ENCODE peak calls at places on chromosomes 12 and 14, in six cellular contexts. F, G, J, O, H and C are unnamed samples.

GRCh38 chr14:33686218-33686617 is 264.7 kb downstream of the EGLN3 start:
- DNase-seq in J (no peak), H (no peak), F (no peak), G (peak; percentile 7), O (no peak), C (peak; percentile 57)

GRCh38 chr14:100472094-100472455 is 115.1 kb downstream of the BEGAIN start:
- DNase-seq in G (no peak), O (no peak), J (no peak), F (no peak), H (no peak), C (no peak)

GRCh38 chr14:84250863-84251262 is 1279.1 kb upstream of the FLRT2 start:
- DNase-seq in O (no peak), F (no peak), G (no peak), H (no peak), J (no peak), C (peak; percentile 0)

GRCh38 chr14:52690983-52691760 is 4.2 kb downstream of the ERO1A start:
- DNase-seq in O (no peak), H (no peak), G (no peak), F (no peak), J (no peak), C (no peak)

GRCh38 chr14:69259531-69260245 is at the start of gene GALNT16:
- DNase-seq in F (peak; percentile 81), G (peak; percentile 12), O (peak; percentile 51), J (no peak), H (peak; percentile 29), C (peak; percentile 36)

GRCh38 chr14:76922092-76922491 is 95.9 kb downstream of the LRRC74A start:
- DNase-seq in H (no peak), G (no peak), J (no peak), O (no peak), F (no peak), C (no peak)

GRCh38 chr14:31492759-31493498 is 5.1 kb upstream of the GPR33 start:
- DNase-seq in G (no peak), H (no peak), J (no peak), F (no peak), O (no peak), C (no peak)

GRCh38 chr12:124928912-124929530 is 14.6 kb upstream of the UBC start:
- DNase-seq in H (no peak), O (no peak), G (no peak), F (no peak), J (no peak), C (no peak)

GRCh38 chr12:65313704-65314317 is 35.3 kb downstream of the MSRB3 start:
- DNase-seq in G (peak; percentile 47), O (no peak), F (no peak), J (no peak), H (no peak), C (no peak)

GRCh38 chr12:442235-442884 is 17.4 kb upstream of the B4GALNT3 start:
- DNase-seq in F (no peak), O (peak; percentile 42), H (no peak), J (no peak), G (peak; percentile 42), C (no peak)

GRCh38 chr12:52019123-52019770 is 12.5 kb downstream of the TAMALIN start:
- DNase-seq in J (no peak), H (no peak), F (peak; percentile 83), G (no peak), O (no peak), C (no peak)

GRCh38 chr12:75971253-75971652 is 60.3 kb downstream of the PHLDA1 start:
- DNase-seq in O (no peak), F (no peak), G (no peak), J (no peak), H (no peak), C (no peak)

GRCh38 chr12:452667-453210 is 7.0 kb upstream of the B4GALNT3 start:
- DNase-seq in H (peak; percentile 73), G (no peak), O (no peak), F (no peak), J (no peak), C (no peak)

GRCh38 chr12:1928439-1929121 is 10.1 kb upstream of the CACNA2D4 start:
- DNase-seq in F (no peak), J (no peak), G (no peak), O (no peak), H (no peak), C (peak; percentile 86)

GRCh38 chr14:94050231-94050880 is 24.2 kb downstream of the OTUB2 start:
- DNase-seq in F (no peak), H (no peak), G (no peak), O (peak; percentile 78), J (peak; percentile 17), C (no peak)

GRCh38 chr14:39219075-39219499 is 14.6 kb upstream of the MIA2 start:
- DNase-seq in H (no peak), O (no peak), G (peak; percentile 2), F (no peak), J (peak; percentile 23), C (no peak)

GRCh38 chr12:89350661-89351488 is 1.4 kb downstream of the DUSP6 start:
- DNase-seq in J (no peak), F (peak; percentile 65), H (peak; percentile 25), G (no peak), O (no peak), C (peak; percentile 7)
- H3K27me3 ChIP-seq in J (no peaks in the 10 kb centered on the region), F (no peaks in the 10 kb centered on the region), H (no peaks in the 10 kb centered on the region), G (no peaks in the 10 kb centered on the region), O (no peaks in the 10 kb centered on the region), C (no peaks in the 10 kb centered on the region)

DNA sequence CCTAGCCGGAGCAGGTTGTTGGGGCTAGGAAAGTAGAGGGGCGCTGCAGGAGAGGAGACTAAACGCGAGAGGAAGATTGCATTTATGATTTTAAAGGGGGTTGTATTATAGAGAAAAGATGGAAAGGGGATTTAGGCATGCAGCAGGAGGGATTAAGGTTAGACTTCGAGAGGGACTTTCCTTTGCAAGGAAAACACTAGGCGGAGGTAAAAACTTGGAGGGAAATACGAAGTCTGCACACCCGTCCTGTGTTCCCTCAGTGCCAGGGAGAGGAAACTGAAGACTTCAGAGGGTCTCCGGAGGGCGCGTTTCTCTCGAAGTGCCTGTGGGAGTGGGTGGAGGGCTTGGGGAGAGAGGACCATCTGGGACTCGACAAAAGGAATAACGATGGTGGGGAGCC is 433 bp upstream of the PPP1R1A start:
- DNase-seq in H (no peak), G (no peak), J (no peak), F (no peak), O (no peak), C (no peak)
- H3K27me3 ChIP-seq in H (peaks cover 9% of the 10 kb centered on the region), G (peaks cover 73% of the 10 kb centered on the region), J (no peaks in the 10 kb centered on the region), F (no peaks in the 10 kb centered on the region), O (no peaks in the 10 kb centered on the region), C (no peaks in the 10 kb centered on the region)

GRCh38 chr14:104374718-104375080 is 204.9 kb upstream of the C14orf180 start:
- DNase-seq in J (no peak), F (peak; percentile 40), O (no peak), G (no peak), H (no peak), C (no peak)
- H3K27me3 ChIP-seq in J (peaks cover 67% of the 10 kb centered on the region), F (no peaks in the 10 kb centered on the region), O (no peaks in the 10 kb centered on the region), G (no peaks in the 10 kb centered on the region), H (no peaks in the 10 kb centered on the region), C (no peaks in the 10 kb centered on the region)

GRCh38 chr14:71332476-71332875 is 425.2 kb downstream of the PCNX1 start:
- DNase-seq in F (no peak), H (no peak), G (no peak), J (no peak), O (no peak), C (no peak)

GRCh38 chr14:71331393-71331792 is 424.1 kb downstream of the PCNX1 start:
- DNase-seq in O (no peak), J (no peak), F (no peak), H (no peak), G (no peak), C (no peak)

GRCh38 chr14:71338153-71338552 is 430.9 kb downstream of the PCNX1 start:
- DNase-seq in F (no peak), G (no peak), O (no peak), H (no peak), J (no peak), C (no peak)

GRCh38 chr14:71336488-71337192 is 429.4 kb downstream of the PCNX1 start:
- DNase-seq in H (no peak), F (no peak), J (no peak), G (no peak), O (no peak), C (no peak)

DNA sequence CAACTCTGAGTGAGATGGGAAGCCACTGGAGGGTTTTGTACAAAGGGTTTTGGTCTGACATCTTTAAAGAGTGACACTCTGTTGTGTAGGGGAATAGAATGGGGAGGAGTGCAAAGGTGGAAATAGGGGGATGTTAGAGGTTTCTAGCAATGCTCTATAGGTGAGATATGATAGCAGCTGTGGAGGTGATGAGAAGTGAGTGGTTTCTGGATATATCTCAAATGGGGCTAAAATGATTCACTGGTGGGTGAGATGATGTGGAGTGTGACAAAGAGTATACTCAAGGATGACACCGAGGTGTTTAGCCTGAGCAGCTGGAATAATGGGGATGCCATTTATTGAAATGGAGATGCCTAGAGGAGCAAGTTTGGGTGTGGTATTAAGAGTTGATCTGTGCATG is 426.4 kb downstream of the PCNX1 start:
- DNase-seq in O (no peak), G (no peak), J (no peak), F (no peak), H (no peak), C (no peak)
- H3K27me3 ChIP-seq in O (no peaks in the 10 kb centered on the region), G (no peaks in the 10 kb centered on the region), J (no peaks in the 10 kb centered on the region), F (no peaks in the 10 kb centered on the region), H (no peaks in the 10 kb centered on the region), C (no peaks in the 10 kb centered on the region)

DNA sequence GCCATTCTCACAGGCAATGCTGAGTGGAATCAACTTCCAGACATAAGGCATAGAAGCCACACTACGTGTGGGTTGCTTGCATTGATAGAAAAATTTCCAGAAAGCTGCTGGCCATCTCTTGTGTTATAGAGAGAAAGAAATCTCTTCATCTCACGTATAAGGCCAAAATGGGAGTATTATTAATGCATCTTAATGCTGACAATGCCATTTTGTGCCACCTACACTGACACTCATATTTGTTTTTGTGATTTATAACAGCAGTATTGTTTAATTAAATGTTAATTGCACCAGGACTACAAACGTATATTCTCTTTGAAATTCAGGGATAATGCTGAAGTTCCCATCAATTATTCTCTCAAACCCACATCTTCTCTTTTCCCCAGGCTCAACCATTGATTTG is 56.1 kb upstream of the TMEM132D start:
- DNase-seq in J (no peak), O (no peak), F (no peak), G (no peak), H (no peak), C (no peak)
- H3K27me3 ChIP-seq in J (no peaks in the 10 kb centered on the region), O (no peaks in the 10 kb centered on the region), F (no peaks in the 10 kb centered on the region), G (no peaks in the 10 kb centered on the region), H (no peaks in the 10 kb centered on the region), C (peaks cover 2% of the 10 kb centered on the region)

GRCh38 chr12:49335955-49336644 is 888 bp downstream of the C1QL4 start:
- DNase-seq in G (no peak), H (no peak), F (peak; percentile 76), J (no peak), O (no peak), C (no peak)

GRCh38 chr12:49334226-49334625 is 2.8 kb downstream of the C1QL4 start:
- DNase-seq in J (no peak), G (no peak), O (no peak), F (no peak), H (no peak), C (no peak)

GRCh38 chr12:49336645-49337584 is at the start of gene C1QL4:
- DNase-seq in G (peak; percentile 52), F (peak; percentile 91), O (peak; percentile 85), J (peak; percentile 69), H (peak; percentile 83), C (peak; percentile 80)

GRCh38 chr12:49334681-49335080 is 2.3 kb downstream of the C1QL4 start:
- DNase-seq in J (no peak), F (no peak), G (no peak), O (no peak), H (no peak), C (no peak)

GRCh38 chr12:49335118-49335954 is 1.7 kb downstream of the C1QL4 start:
- DNase-seq in F (no peak), H (no peak), J (no peak), O (no peak), G (no peak), C (no peak)
- H3K27me3 ChIP-seq in F (peaks cover 7% of the 10 kb centered on the region), H (peaks cover 1% of the 10 kb centered on the region), J (peaks cover 30% of the 10 kb centered on the region), O (peaks cover 29% of the 10 kb centered on the region), G (peaks cover 54% of the 10 kb centered on the region), C (no peaks in the 10 kb centered on the region)